ENCODE peak calls at places on chromosomes 3 and 15, in nine cellular contexts. G is stimulated activated CD8-positive, alpha-beta memory T cell treated with anti-CD3 and anti-CD28 coated beads, Interleukin-4, amount 100 ng/mL, for 1 hour; A is MCF 10A; E is activated T-helper 9 cell treated with anti-CD3 and anti-CD28 coated beads, Interleukin-2, amount 50 U/mL, for 16 hours; B is ecto neural progenitor cell; U is cardiac fibroblast; R is hepatocyte; P is activated naive CD4-positive, alpha-beta T cell; M is stimulated activated CD4-positive, alpha-beta T cell treated with anti-CD3 and anti-CD28 coated beads, Interleukin-1b, Interleukin-23, amount 100 ng/mL, for 1 hour. K is an unnamed sample.

GRCh38 chr3:57555316-57555715 is 758 bp upstream of the PDE12 start:
- DNase-seq in G (no peak), A (no peak), E (no peak), B (no peak), U (no peak), R (no peak), P (no peak), M (no peak), K (no peak)

GRCh38 chr15:45943255-45943654 is 308.4 kb downstream of the SQOR start:
- DNase-seq in G (no peak), A (no peak), E (no peak), B (no peak), U (no peak), R (peak; percentile 32), P (no peak), M (no peak), K (no peak)

GRCh38 chr3:17741621-17742091 is 775 bp downstream of the TBC1D5 start:
- DNase-seq in G (no peak), A (no peak), E (no peak), B (no peak), U (no peak), R (no peak), P (no peak), M (no peak), K (no peak)

GRCh38 chr3:175155172-175155571 is 296.0 kb downstream of the NAALADL2 start:
- DNase-seq in G (no peak), A (no peak), E (no peak), B (no peak), U (no peak), R (no peak), P (no peak), M (no peak), K (no peak)

GRCh38 chr3:127035672-127036071 is 52.8 kb downstream of the PLXNA1 start:
- DNase-seq in G (no peak), A (peak; percentile 96), E (no peak), B (no peak), U (peak; percentile 57), R (peak; percentile 54), P (no peak), M (no peak), K (no peak)

GRCh38 chr3:117217837-117218236 is 508.3 kb downstream of the TUSC7 start:
- DNase-seq in G (no peak), A (no peak), E (no peak), B (no peak), U (no peak), R (no peak), P (no peak), M (no peak), K (no peak)

GRCh38 chr3:46196261-46196957 is 11.7 kb downstream of the CCR1 start:
- DNase-seq in G (no peak), A (no peak), E (no peak), B (no peak), U (no peak), R (no peak), P (no peak), M (no peak), K (no peak)

GRCh38 chr3:185424435-185424834 is 61.5 kb downstream of the MAP3K13 start:
- DNase-seq in G (no peak), A (no peak), E (no peak), B (no peak), U (no peak), R (no peak), P (no peak), M (no peak), K (no peak)

GRCh38 chr15:92803852-92804609 is 96.1 kb upstream of the CHD2 start:
- DNase-seq in G (no peak), A (peak; percentile 100), E (peak; percentile 72), B (no peak), U (peak; percentile 100), R (peak; percentile 92), P (no peak), M (no peak), K (no peak)

GRCh38 chr3:24287728-24288450 is 206.8 kb downstream of the THRB start:
- DNase-seq in G (no peak), A (no peak), E (no peak), B (no peak), U (peak; percentile 16), R (no peak), P (no peak), M (no peak), K (no peak)

GRCh38 chr3:157786216-157786615 is 283.0 kb upstream of the VEPH1 start:
- DNase-seq in G (no peak), A (peak; percentile 88), E (no peak), B (no peak), U (peak; percentile 80), R (no peak), P (no peak), M (no peak), K (no peak)

GRCh38 chr3:175552929-175553328 is 693.8 kb downstream of the NAALADL2 start:
- DNase-seq in G (no peak), A (no peak), E (no peak), B (no peak), U (no peak), R (no peak), P (no peak), M (no peak), K (no peak)

GRCh38 chr3:15276028-15276717 is 56.2 kb downstream of the SH3BP5 start:
- DNase-seq in G (no peak), A (no peak), E (no peak), B (no peak), U (no peak), R (no peak), P (no peak), M (no peak), K (no peak)

GRCh38 chr15:77163806-77164384 is 93.0 kb upstream of the TSPAN3 start:
- DNase-seq in G (no peak), A (no peak), E (no peak), B (no peak), U (no peak), R (no peak), P (no peak), M (no peak), K (no peak)

GRCh38 chr3:142987707-142988106 is 13.7 kb upstream of the U2SURP start:
- DNase-seq in G (no peak), A (no peak), E (no peak), B (no peak), U (peak; percentile 68), R (peak; percentile 55), P (no peak), M (no peak), K (no peak)

GRCh38 chr3:8560608-8561007 is 59.0 kb downstream of the LMCD1 start:
- DNase-seq in G (no peak), A (peak; percentile 7), E (no peak), B (no peak), U (peak; percentile 98), R (peak; percentile 47), P (no peak), M (no peak), K (peak; percentile 27)

GRCh38 chr3:146280859-146281258 is 30.0 kb upstream of the PLSCR4 start:
- DNase-seq in G (no peak), A (no peak), E (no peak), B (no peak), U (peak; percentile 33), R (peak; percentile 8), P (no peak), M (no peak), K (no peak)

GRCh38 chr3:53264718-53265117 is 8.9 kb upstream of the TKT start:
- DNase-seq in G (no peak), A (no peak), E (no peak), B (no peak), U (no peak), R (no peak), P (no peak), M (no peak), K (no peak)

GRCh38 chr3:182618085-182618732 is 175.1 kb upstream of the ATP11B start:
- DNase-seq in G (no peak), A (peak; percentile 47), E (no peak), B (no peak), U (peak; percentile 2), R (peak; percentile 52), P (no peak), M (no peak), K (no peak)

GRCh38 chr15:69145149-69145693 is 15.2 kb upstream of the GLCE start:
- DNase-seq in G (no peak), A (no peak), E (no peak), B (no peak), U (no peak), R (no peak), P (no peak), M (no peak), K (no peak)

GRCh38 chr3:110811050-110811449 is 260.6 kb upstream of the NECTIN3 start:
- DNase-seq in G (no peak), A (no peak), E (no peak), B (no peak), U (no peak), R (no peak), P (no peak), M (no peak), K (no peak)

GRCh38 chr3:4426782-4427344 is 40.2 kb downstream of the SUMF1 start:
- DNase-seq in G (no peak), A (peak; percentile 82), E (no peak), B (no peak), U (peak; percentile 95), R (peak; percentile 81), P (no peak), M (no peak), K (peak; percentile 20)

GRCh38 chr3:36312351-36312750 is 68.0 kb upstream of the STAC start:
- DNase-seq in G (no peak), A (peak; percentile 38), E (no peak), B (no peak), U (no peak), R (no peak), P (no peak), M (no peak), K (no peak)

GRCh38 chr3:197257711-197258110 is 40.7 kb downstream of the DLG1 start:
- DNase-seq in G (no peak), A (no peak), E (no peak), B (no peak), U (no peak), R (no peak), P (no peak), M (no peak), K (no peak)

GRCh38 chr3:193894121-193894863 is 241.7 kb upstream of the HES1 start:
- DNase-seq in G (no peak), A (no peak), E (no peak), B (no peak), U (peak; percentile 5), R (no peak), P (no peak), M (no peak), K (no peak)

GRCh38 chr15:60751985-60752952 is 273.3 kb upstream of the ICE2 start:
- DNase-seq in G (no peak), A (no peak), E (no peak), B (no peak), U (peak; percentile 88), R (peak; percentile 63), P (no peak), M (no peak), K (peak; percentile 52)

GRCh38 chr15:91224750-91225380 is 124.8 kb downstream of the SV2B start:
- DNase-seq in G (no peak), A (peak; percentile 68), E (no peak), B (peak; percentile 49), U (peak; percentile 41), R (peak; percentile 41), P (no peak), M (no peak), K (peak; percentile 27)

GRCh38 chr15:92306662-92307061 is 87.0 kb upstream of the ST8SIA2 start:
- DNase-seq in G (no peak), A (peak; percentile 22), E (no peak), B (no peak), U (peak; percentile 2), R (peak; percentile 48), P (no peak), M (no peak), K (no peak)

GRCh38 chr3:150255416-150255815 is 152.7 kb upstream of the TSC22D2 start:
- DNase-seq in G (no peak), A (no peak), E (no peak), B (no peak), U (peak; percentile 49), R (no peak), P (no peak), M (no peak), K (no peak)

GRCh38 chr3:37996785-37997301 is 6.3 kb downstream of the VILL start:
- DNase-seq in G (peak; percentile 58), A (peak; percentile 85), E (peak; percentile 72), B (peak; percentile 83), U (peak; percentile 81), R (peak; percentile 88), P (peak; percentile 56), M (peak; percentile 41), K (peak; percentile 68)

GRCh38 chr15:74378853-74379252 is 11.4 kb upstream of the CYP11A1 start:
- DNase-seq in G (no peak), A (no peak), E (peak; percentile 47), B (no peak), U (peak; percentile 67), R (peak; percentile 51), P (no peak), M (no peak), K (no peak)